ENCODE peak calls at places on chromosomes 11 and 22, in five cellular contexts. W, M, V, N and X are unnamed samples.

GRCh38 chr11:79263001-79263400 is 177.8 kb downstream of the TENM4 start:
- DNase-seq in W (no peak), M (no peak), V (no peak), N (peak), X (no peak)

GRCh38 chr22:19905619-19906276 is 35.8 kb upstream of the COMT start:
- DNase-seq in W (no peak), M (no peak), V (no peak), N (no peak), X (no peak)

GRCh38 chr22:34841911-34842310 is 224.0 kb upstream of the ISX start:
- DNase-seq in W (no peak), M (no peak), V (no peak), N (no peak), X (no peak)

GRCh38 chr11:6862961-6863360 is at the start of gene OR10A2:
- DNase-seq in W (peak), M (no peak), V (no peak), N (peak), X (no peak)

GRCh38 chr11:71998649-71999310 is at the start of gene IL18BP:
- DNase-seq in W (no peak), M (peak), V (no peak), N (no peak), X (peak)

GRCh38 chr11:80084614-80085013 is 643.8 kb upstream of the TENM4 start:
- DNase-seq in W (no peak), M (no peak), V (no peak), N (no peak), X (no peak)

GRCh38 chr11:129410561-129410960 is 34.9 kb downstream of the BARX2 start:
- DNase-seq in W (no peak), M (peak), V (no peak), N (no peak), X (no peak)

GRCh38 chr22:29798801-29799200 is 31.6 kb downstream of the UQCR10 start:
- DNase-seq in W (no peak), M (no peak), V (no peak), N (no peak), X (no peak)

GRCh38 chr22:25775501-25775900 is 33.5 kb downstream of the MYO18B start:
- DNase-seq in W (peak), M (no peak), V (no peak), N (no peak), X (no peak)

GRCh38 chr11:33829430-33830141 is 55.3 kb upstream of the FBXO3 start:
- DNase-seq in W (peak), M (peak), V (peak), N (peak), X (peak)

GRCh38 chr11:47393163-47394049 is 15.0 kb upstream of the SLC39A13 start:
- DNase-seq in W (peak), M (no peak), V (peak), N (no peak), X (no peak)

GRCh38 chr11:67542169-67542568 is 18.9 kb upstream of the CABP2 start:
- DNase-seq in W (no peak), M (no peak), V (no peak), N (no peak), X (no peak)

GRCh38 chr22:37186228-37186996 is 1.6 kb downstream of the C1QTNF6 start:
- DNase-seq in W (peak), M (peak), V (no peak), N (peak), X (peak)

GRCh38 chr22:45210174-45210573 is 30.5 kb downstream of the KIAA0930 start:
- DNase-seq in W (no peak), M (no peak), V (no peak), N (no peak), X (no peak)

GRCh38 chr11:37967635-37968034 is 1369.6 kb upstream of the RAG2 start:
- DNase-seq in W (no peak), M (no peak), V (no peak), N (no peak), X (no peak)

GRCh38 chr22:45226681-45227186 is 14.0 kb downstream of the KIAA0930 start:
- DNase-seq in W (no peak), M (no peak), V (no peak), N (no peak), X (no peak)

GRCh38 chr11:119100246-119100959 is 1.2 kb downstream of the DPAGT1 start:
- DNase-seq in W (peak), M (no peak), V (no peak), N (no peak), X (no peak)

GRCh38 chr11:119100960-119101349 is 698 bp downstream of the DPAGT1 start:
- DNase-seq in W (peak), M (no peak), V (no peak), N (no peak), X (no peak)

GRCh38 chr11:119101759-119102423 is at the start of gene DPAGT1:
- DNase-seq in W (peak), M (peak), V (peak), N (peak), X (peak)

GRCh38 chr11:119099707-119100106 is 1.9 kb downstream of the DPAGT1 start:
- DNase-seq in W (no peak), M (no peak), V (no peak), N (no peak), X (no peak)

DNA sequence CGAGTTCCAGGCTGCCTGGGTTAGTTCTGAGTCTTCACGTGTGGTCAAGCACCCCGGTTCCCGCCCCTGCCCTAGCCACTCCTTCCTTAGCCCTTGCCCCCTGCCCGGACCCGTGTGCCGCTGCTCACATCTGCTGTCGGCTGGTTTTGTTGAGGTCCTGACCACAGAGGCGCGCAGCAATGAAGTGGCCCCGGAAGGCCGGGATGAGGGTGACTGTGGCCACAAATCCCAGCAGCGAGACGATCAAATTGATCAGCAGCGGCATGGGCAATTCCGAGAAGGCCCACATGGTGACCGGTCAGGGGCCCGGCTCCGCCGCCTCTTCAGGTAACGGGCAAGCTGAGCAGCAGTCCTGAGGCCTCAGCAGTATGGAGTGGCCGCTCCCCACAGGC is 290 bp downstream of the DPAGT1 start:
- DNase-seq in W (no peak), M (no peak), V (no peak), N (no peak), X (peak)
- TF ChIP-seq CTCF in W (peak), M (no peak), V (no peak), N (no peak), X (no peak)

DNA sequence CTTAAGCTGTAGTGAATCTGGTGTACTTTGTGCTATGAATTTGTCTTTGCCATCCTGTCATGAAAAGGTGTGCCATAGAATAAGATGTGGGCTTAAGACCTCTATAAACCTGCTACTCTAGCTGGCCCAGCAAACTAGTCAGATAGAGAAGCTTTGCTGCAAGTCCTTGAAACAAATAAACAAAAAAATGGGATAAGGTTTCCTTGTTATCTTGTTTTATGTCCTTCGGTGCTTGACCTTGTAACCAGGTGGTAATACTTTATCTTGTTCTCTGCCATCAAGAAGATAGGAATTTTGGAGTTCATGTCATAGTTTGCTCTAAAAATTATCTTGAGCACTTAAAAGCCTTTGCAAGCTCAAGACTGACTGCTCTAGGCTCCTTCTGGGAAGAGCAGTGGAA is 14.3 kb upstream of the TMEM86A start:
- DNase-seq in W (no peak), M (no peak), V (no peak), N (no peak), X (no peak)
- TF ChIP-seq CTCF in W (no peak), M (no peak), V (no peak), N (no peak), X (no peak)

GRCh38 chr11:108574675-108575074 is 18.9 kb downstream of the EXPH5 start:
- DNase-seq in W (no peak), M (no peak), V (no peak), N (no peak), X (no peak)

GRCh38 chr11:108584973-108585372 is 8.6 kb downstream of the EXPH5 start:
- DNase-seq in W (no peak), M (no peak), V (no peak), N (no peak), X (no peak)

GRCh38 chr11:108580645-108581044 is 12.9 kb downstream of the EXPH5 start:
- DNase-seq in W (no peak), M (no peak), V (no peak), N (no peak), X (no peak)

GRCh38 chr11:108576523-108576922 is 17.0 kb downstream of the EXPH5 start:
- DNase-seq in W (no peak), M (no peak), V (no peak), N (no peak), X (no peak)

DNA sequence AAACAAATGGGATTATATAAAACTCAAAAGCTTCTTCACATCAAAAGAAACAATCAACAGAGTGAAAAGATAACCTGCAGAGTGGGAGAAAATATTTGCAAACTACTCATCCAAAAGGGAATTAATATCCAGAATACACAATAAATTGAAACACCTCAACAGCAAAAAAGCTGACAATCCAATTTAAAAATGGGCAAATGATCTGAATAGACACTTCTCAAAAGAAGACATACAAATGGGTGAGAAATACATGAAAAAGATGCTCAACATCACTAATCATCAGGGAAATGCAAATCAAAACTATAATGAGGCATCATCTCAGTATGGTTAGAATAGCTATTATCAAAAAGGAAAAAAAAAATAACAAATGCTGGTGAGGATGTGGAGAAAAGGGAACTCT is 13.5 kb downstream of the EXPH5 start:
- DNase-seq in W (no peak), M (no peak), V (no peak), N (no peak), X (no peak)
- TF ChIP-seq CTCF in W (no peak), M (no peak), V (no peak), N (no peak), X (no peak)

GRCh38 chr11:125364085-125364822 is 131.8 kb downstream of the FEZ1 start:
- DNase-seq in W (no peak), M (no peak), V (no peak), N (no peak), X (no peak)
- TF ChIP-seq CTCF in W (peak), M (no peak), V (no peak), N (peak), X (no peak)

GRCh38 chr22:17748555-17749353 is 25.5 kb downstream of the BID start:
- DNase-seq in W (peak), M (no peak), V (no peak), N (no peak), X (no peak)
- TF ChIP-seq CTCF in W (peak), M (no peak), V (no peak), N (no peak), X (no peak)

GRCh38 chr11:117902001-117902855 is 25.8 kb upstream of the FXYD6 start:
- DNase-seq in W (no peak), M (no peak), V (no peak), N (no peak), X (no peak)
- TF ChIP-seq CTCF in W (no peak), M (no peak), V (no peak), N (no peak), X (no peak)

DNA sequence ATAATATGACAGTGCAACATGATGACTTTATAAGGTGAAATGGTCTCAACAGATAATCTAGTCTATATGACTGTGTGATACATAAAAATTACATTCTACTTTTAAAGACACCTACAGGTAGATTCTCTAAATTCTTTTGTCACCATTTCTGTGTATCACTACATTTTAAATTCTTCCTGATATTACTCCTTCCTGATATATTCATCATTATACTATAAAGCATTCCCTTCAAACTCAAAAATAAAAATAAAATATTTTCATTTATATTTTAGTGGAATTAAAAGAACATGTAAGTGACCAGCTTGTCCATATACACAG is 1062.3 kb downstream of the DLG2 start:
- DNase-seq in W (no peak), M (no peak), V (no peak), N (no peak), X (no peak)
- TF ChIP-seq CTCF in W (no peak), M (peak), V (no peak), N (no peak), X (no peak)

GRCh38 chr11:122652495-122652894 is 3.0 kb upstream of the UBASH3B start:
- DNase-seq in W (no peak), M (no peak), V (no peak), N (no peak), X (no peak)

GRCh38 chr11:122656073-122656630 is 630 bp downstream of the UBASH3B start:
- DNase-seq in W (peak), M (peak), V (peak), N (no peak), X (peak)

GRCh38 chr11:122656631-122657101 is 1.1 kb downstream of the UBASH3B start:
- DNase-seq in W (peak), M (peak), V (peak), N (no peak), X (peak)

GRCh38 chr11:122653911-122654310 is 1.6 kb upstream of the UBASH3B start:
- DNase-seq in W (no peak), M (no peak), V (no peak), N (no peak), X (no peak)

DNA sequence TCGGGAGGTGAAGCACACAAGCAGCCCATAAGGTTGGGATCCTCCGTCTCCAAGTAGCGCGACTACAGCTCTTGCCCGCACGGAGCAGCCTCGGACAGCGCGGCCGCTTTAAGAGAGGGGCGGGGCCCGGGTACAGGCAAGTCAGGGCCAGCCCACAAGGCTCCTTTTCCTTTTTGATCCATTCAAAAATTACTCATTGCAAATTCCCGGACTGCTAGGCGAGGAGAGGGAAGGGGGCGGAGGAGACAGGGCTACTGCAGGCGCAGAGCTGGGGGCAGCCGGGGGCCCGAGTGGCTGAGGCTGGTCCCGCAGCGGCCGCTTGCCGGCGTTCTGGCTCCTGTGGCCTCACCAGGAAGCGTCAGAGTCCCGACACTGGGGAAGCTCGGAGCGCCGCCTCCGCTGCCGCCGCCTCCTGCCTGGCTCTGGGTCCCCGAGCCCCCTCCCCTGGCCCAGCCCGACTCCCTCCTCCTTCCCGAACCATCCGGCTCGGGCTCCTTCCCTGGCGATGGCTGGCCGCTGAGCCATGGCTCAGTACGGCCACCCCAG is at the start of gene UBASH3B:
- DNase-seq in W (peak), M (peak), V (peak), N (peak), X (peak)
- TF ChIP-seq CTCF in W (peak), M (peak), V (peak), N (peak), X (no peak)

GRCh38 chr11:10524471-10524870 is 16.5 kb downstream of the RNF141 start:
- DNase-seq in W (no peak), M (no peak), V (no peak), N (no peak), X (no peak)

GRCh38 chr11:10522921-10523320 is 18.1 kb downstream of the RNF141 start:
- DNase-seq in W (no peak), M (no peak), V (no peak), N (no peak), X (no peak)

GRCh38 chr11:10526974-10527918 is 13.7 kb downstream of the RNF141 start:
- DNase-seq in W (no peak), M (peak), V (no peak), N (no peak), X (peak)

GRCh38 chr11:10529279-10529678 is 11.7 kb downstream of the RNF141 start:
- DNase-seq in W (no peak), M (no peak), V (no peak), N (no peak), X (no peak)

DNA sequence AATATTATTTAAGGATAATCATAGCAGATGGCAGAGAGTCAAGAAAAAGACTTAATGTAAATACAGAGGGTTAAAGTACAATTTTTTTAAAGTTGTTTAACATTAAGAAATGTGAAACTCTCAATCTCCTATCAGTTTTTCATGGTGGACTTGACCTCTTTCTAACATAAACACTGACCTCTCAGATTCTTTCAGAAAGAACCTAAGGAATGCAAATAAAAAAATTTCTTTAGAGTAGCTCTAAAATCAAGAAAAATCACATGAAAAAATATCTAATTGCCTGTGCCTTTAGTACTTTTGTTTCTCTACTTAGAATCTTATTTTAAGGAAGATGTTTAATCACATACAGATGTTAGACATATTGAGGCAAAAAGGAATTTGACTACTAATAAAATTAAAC is 12.9 kb downstream of the RNF141 start:
- DNase-seq in W (no peak), M (no peak), V (no peak), N (no peak), X (no peak)
- TF ChIP-seq CTCF in W (no peak), M (no peak), V (no peak), N (no peak), X (no peak)